ENCODE peak calls at places on chromosomes 7 and 10, in ten cellular contexts. C, T, F, R, Y, Z, J, G, B and I are unnamed samples.

GRCh38 chr10:102102421-102102820 is 17.7 kb downstream of the LDB1 start:
- DNase-seq in C (no peak), T (no peak), F (no peak), R (no peak), Y (no peak), Z (no peak), J (no peak), G (no peak), B (no peak), I (no peak)

GRCh38 chr7:53656881-53657280 is 621.4 kb downstream of the POM121L12 start:
- DNase-seq in C (no peak), T (no peak), F (no peak), R (no peak), Y (no peak), Z (no peak), J (no peak), G (no peak), B (no peak), I (peak)

GRCh38 chr7:114085592-114086490 is 167.0 kb upstream of the PPP1R3A start:
- DNase-seq in C (peak), T (peak), F (peak), R (peak), Y (peak), Z (peak), J (peak), G (peak), B (peak), I (peak)

GRCh38 chr10:98169379-98169778 is 34.9 kb downstream of the R3HCC1L start:
- DNase-seq in C (no peak), T (no peak), F (no peak), R (no peak), Y (no peak), Z (no peak), J (no peak), G (no peak), B (no peak), I (no peak)

GRCh38 chr10:49833162-49833561 is 71.0 kb upstream of the OGDHL start:
- DNase-seq in C (no peak), T (no peak), F (no peak), R (no peak), Y (no peak), Z (no peak), J (no peak), G (no peak), B (no peak), I (no peak)

GRCh38 chr7:107816053-107816566 is 13.1 kb upstream of the SLC26A3 start:
- DNase-seq in C (no peak), T (no peak), F (no peak), R (no peak), Y (no peak), Z (no peak), J (no peak), G (no peak), B (no peak), I (no peak)

GRCh38 chr10:73406863-73407262 is 7.0 kb downstream of the ANXA7 start:
- DNase-seq in C (no peak), T (no peak), F (no peak), R (no peak), Y (no peak), Z (peak), J (no peak), G (no peak), B (no peak), I (no peak)

GRCh38 chr7:157276731-157277562 is 59.9 kb upstream of the DNAJB6 start:
- DNase-seq in C (no peak), T (no peak), F (no peak), R (no peak), Y (no peak), Z (peak), J (no peak), G (no peak), B (no peak), I (peak)

GRCh38 chr7:96921771-96922170 is 83.6 kb upstream of the DLX6 start:
- DNase-seq in C (no peak), T (no peak), F (no peak), R (no peak), Y (peak), Z (no peak), J (no peak), G (no peak), B (no peak), I (no peak)

GRCh38 chr7:137266764-137267163 is 76.8 kb downstream of the PTN start:
- DNase-seq in C (no peak), T (no peak), F (no peak), R (no peak), Y (no peak), Z (no peak), J (no peak), G (no peak), B (no peak), I (no peak)

GRCh38 chr10:95183451-95184230 is 10.4 kb upstream of the ACSM6 start:
- DNase-seq in C (peak), T (peak), F (peak), R (peak), Y (peak), Z (peak), J (peak), G (peak), B (peak), I (peak)

GRCh38 chr7:101173752-101174244 is 6.3 kb downstream of the NAT16 start:
- DNase-seq in C (no peak), T (no peak), F (no peak), R (no peak), Y (no peak), Z (no peak), J (no peak), G (peak), B (no peak), I (peak)

GRCh38 chr7:21256310-21256877 is 171.5 kb upstream of the SP4 start:
- DNase-seq in C (no peak), T (no peak), F (peak), R (no peak), Y (peak), Z (peak), J (no peak), G (no peak), B (no peak), I (no peak)

GRCh38 chr7:50355817-50356178 is 51.3 kb downstream of the IKZF1 start:
- DNase-seq in C (no peak), T (no peak), F (no peak), R (no peak), Y (no peak), Z (no peak), J (no peak), G (no peak), B (no peak), I (peak)

GRCh38 chr7:27661776-27662489 is 750 bp downstream of the HIBADH start:
- DNase-seq in C (peak), T (peak), F (peak), R (peak), Y (peak), Z (peak), J (peak), G (no peak), B (no peak), I (peak)

GRCh38 chr10:102758226-102758932 is 14.6 kb downstream of the WBP1L start:
- DNase-seq in C (no peak), T (no peak), F (no peak), R (no peak), Y (no peak), Z (no peak), J (no peak), G (no peak), B (no peak), I (no peak)

GRCh38 chr10:17963431-17963830 is 11.7 kb downstream of the SLC39A12 start:
- DNase-seq in C (no peak), T (no peak), F (no peak), R (no peak), Y (peak), Z (no peak), J (no peak), G (no peak), B (no peak), I (no peak)

GRCh38 chr7:37062460-37062859 is 338.2 kb upstream of the AOAH start:
- DNase-seq in C (no peak), T (no peak), F (no peak), R (no peak), Y (no peak), Z (no peak), J (no peak), G (no peak), B (no peak), I (no peak)

GRCh38 chr7:107879400-107880035 is 11.5 kb upstream of the DLD start:
- DNase-seq in C (peak), T (no peak), F (peak), R (no peak), Y (peak), Z (peak), J (peak), G (peak), B (no peak), I (peak)

GRCh38 chr7:103993551-103993950 is 4.1 kb upstream of the RELN start:
- DNase-seq in C (no peak), T (no peak), F (no peak), R (no peak), Y (no peak), Z (peak), J (no peak), G (no peak), B (no peak), I (no peak)

GRCh38 chr10:35916791-35917190 is 274.7 kb upstream of the FZD8 start:
- DNase-seq in C (no peak), T (no peak), F (no peak), R (no peak), Y (no peak), Z (peak), J (no peak), G (no peak), B (no peak), I (no peak)

GRCh38 chr10:82691211-82691610 is 816.2 kb downstream of the NRG3 start:
- DNase-seq in C (no peak), T (no peak), F (no peak), R (no peak), Y (no peak), Z (no peak), J (no peak), G (no peak), B (no peak), I (no peak)

GRCh38 chr10:120732067-120732466 is 119.1 kb upstream of the WDR11 start:
- DNase-seq in C (no peak), T (no peak), F (no peak), R (no peak), Y (peak), Z (no peak), J (no peak), G (no peak), B (no peak), I (no peak)

GRCh38 chr7:66054063-66054462 is 21.6 kb upstream of the ASL start:
- DNase-seq in C (no peak), T (no peak), F (no peak), R (no peak), Y (no peak), Z (no peak), J (no peak), G (no peak), B (no peak), I (no peak)

GRCh38 chr7:732094-732541 is 5.0 kb upstream of the PRKAR1B start:
- DNase-seq in C (peak), T (peak), F (no peak), R (no peak), Y (no peak), Z (no peak), J (peak), G (peak), B (peak), I (peak)

GRCh38 chr10:8065651-8066050 is 11.2 kb downstream of the GATA3 start:
- DNase-seq in C (no peak), T (no peak), F (no peak), R (no peak), Y (peak), Z (no peak), J (no peak), G (no peak), B (no peak), I (no peak)

DNA sequence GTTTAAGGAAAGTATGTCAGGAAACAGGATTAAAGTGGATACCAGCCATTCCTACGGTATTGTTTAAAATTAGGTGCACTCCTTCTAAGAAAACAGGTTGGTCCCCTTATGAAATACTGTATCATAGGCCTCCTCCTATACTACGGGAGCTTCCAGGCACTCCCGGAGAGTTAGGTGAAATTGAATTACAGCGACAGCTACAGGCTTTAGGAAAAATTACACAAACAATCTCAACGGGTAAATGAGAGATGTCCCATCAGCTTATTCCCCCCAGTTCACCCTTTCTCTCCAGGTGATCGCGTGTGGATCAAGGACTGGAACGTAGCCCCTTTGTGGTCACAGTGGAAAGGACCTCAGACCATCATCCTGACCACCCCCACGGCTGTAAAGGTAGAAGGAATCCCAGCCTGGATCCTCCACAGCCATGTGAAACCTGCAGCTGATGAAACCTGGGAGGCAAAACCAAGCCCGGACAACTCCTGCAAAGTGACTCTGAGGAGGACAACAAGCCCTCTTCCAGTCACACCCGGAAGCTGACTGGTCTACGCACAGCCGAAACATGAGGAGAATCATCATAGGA is 25.1 kb upstream of the GHITM start:
- DNase-seq in C (no peak), T (no peak), F (no peak), R (no peak), Y (no peak), Z (no peak), J (no peak), G (no peak), B (no peak), I (peak)
- TF ChIP-seq CTCF in C (no peak), T (no peak), F (no peak), R (peak), Y (peak), Z (peak), J (peak), G (no peak), B (no peak), I (peak)

GRCh38 chr7:151384776-151385625 is 24.8 kb downstream of the WDR86 start:
- DNase-seq in C (no peak), T (no peak), F (no peak), R (no peak), Y (no peak), Z (no peak), J (no peak), G (no peak), B (no peak), I (peak)

GRCh38 chr7:151387161-151388006 is 22.5 kb downstream of the WDR86 start:
- DNase-seq in C (no peak), T (no peak), F (no peak), R (no peak), Y (no peak), Z (no peak), J (peak), G (no peak), B (no peak), I (no peak)

GRCh38 chr7:151388007-151388297 is 21.9 kb downstream of the WDR86 start:
- DNase-seq in C (no peak), T (no peak), F (no peak), R (no peak), Y (no peak), Z (no peak), J (no peak), G (no peak), B (no peak), I (no peak)

GRCh38 chr7:151385626-151386300 is 24.1 kb downstream of the WDR86 start:
- DNase-seq in C (no peak), T (no peak), F (no peak), R (no peak), Y (no peak), Z (no peak), J (no peak), G (no peak), B (no peak), I (no peak)

GRCh38 chr7:151386301-151387160 is 23.3 kb downstream of the WDR86 start:
- DNase-seq in C (no peak), T (no peak), F (no peak), R (no peak), Y (no peak), Z (no peak), J (peak), G (peak), B (no peak), I (no peak)
- H3K27ac ChIP-seq in C (no peak), T (no peak), F (no peak), R (no peak), Y (no peak), Z (no peak), J (no peak), G (peak), B (no peak), I (no peak)

DNA sequence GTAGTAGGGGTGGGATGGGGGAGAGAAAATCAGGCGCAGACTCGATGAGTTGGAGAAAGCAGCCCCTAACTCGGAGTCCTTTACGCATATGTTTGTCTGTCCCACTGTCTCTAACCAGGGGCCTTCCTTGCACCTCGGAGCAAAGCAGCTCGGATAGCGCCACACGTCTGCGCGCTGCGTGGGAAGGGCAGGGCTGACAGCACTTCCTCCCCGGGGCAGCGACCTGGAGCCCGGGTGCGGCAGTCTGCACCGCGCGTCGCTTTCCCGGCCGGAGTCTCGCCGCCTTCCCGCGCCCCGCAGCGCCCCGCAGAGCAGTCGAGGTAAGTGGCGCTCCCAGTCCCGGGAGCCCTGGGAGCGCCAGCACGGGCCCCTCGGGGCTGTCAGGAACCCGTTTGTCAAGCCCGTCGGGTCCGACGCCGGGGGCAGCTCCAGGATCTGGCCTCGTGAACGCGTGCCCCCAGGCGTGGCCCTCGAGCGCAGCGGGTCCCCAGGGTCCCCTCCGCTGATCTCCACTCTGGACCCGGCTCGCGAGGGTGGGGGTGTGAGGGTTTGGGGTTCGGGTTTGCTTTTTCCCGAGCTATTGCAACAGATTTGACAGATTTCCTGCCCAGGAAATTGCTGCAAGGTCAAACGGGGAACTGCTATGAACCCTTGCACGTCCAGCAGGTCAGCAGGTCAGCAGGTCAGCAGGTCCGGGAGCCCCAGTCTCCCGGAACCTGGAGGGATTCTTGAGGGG is 561 bp downstream of the APBB1IP start:
- DNase-seq in C (peak), T (peak), F (no peak), R (no peak), Y (no peak), Z (no peak), J (no peak), G (no peak), B (peak), I (peak)
- TF ChIP-seq CTCF in C (no peak), T (no peak), F (no peak), R (no peak), Y (no peak), Z (no peak), J (no peak), G (no peak), B (no peak), I (no peak)

DNA sequence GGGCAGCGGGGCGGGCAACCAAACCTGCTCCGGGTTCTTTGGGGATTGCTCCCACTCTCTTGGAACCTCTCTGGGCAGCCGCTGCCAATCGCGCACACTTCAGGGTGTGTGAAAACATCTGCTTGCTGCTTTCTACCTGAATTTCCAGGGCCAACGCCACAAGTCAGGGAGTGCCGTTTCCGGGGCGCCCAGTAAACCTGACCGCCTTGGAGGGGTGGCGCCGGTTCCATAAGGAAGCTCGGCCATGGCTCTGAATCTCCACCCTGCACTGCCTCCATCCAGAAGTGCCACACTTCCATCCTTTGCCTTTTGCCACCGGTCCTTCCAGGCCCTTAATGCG is 679 bp upstream of the AFAP1L2 start:
- DNase-seq in C (peak), T (no peak), F (no peak), R (no peak), Y (peak), Z (no peak), J (peak), G (peak), B (no peak), I (no peak)
- H3K27ac ChIP-seq in C (peak), T (no peak), F (peak), R (peak), Y (peak), Z (no peak), J (no peak), G (peak), B (peak), I (no peak)